ENCODE peak calls at places on chromosomes 5 and 9, in four cellular contexts. One of them, this sample, is unnamed.

GRCh38 chr5:59040007-59040803 is 457.3 kb downstream of the RAB3C start:
- DNase-seq in coronary artery: no peak
- DNase-seq in tibial artery: no peak
- DNase-seq in mucosa of descending colon: no peak
- DNase-seq in this sample: peak; percentile 88

GRCh38 chr5:54774281-54775171 is 210.9 kb downstream of the ESM1 start:
- DNase-seq in coronary artery: peak; percentile 89
- DNase-seq in tibial artery: peak; percentile 83
- DNase-seq in mucosa of descending colon: peak; percentile 44
- DNase-seq in this sample: peak; percentile 40

GRCh38 chr5:57586649-57587048 is 104.0 kb upstream of the ACTBL2 start:
- DNase-seq in tibial artery: no peak
- DNase-seq in coronary artery: no peak
- DNase-seq in mucosa of descending colon: no peak
- DNase-seq in this sample: no peak

GRCh38 chr5:63563008-63563917 is 399.0 kb downstream of the HTR1A start:
- DNase-seq in tibial artery: no peak
- DNase-seq in mucosa of descending colon: no peak
- DNase-seq in coronary artery: no peak
- DNase-seq in this sample: no peak

GRCh38 chr5:119285070-119285916 is 70.5 kb upstream of the TNFAIP8 start:
- DNase-seq in mucosa of descending colon: no peak
- DNase-seq in tibial artery: peak; percentile 25
- DNase-seq in coronary artery: no peak
- DNase-seq in this sample: no peak

GRCh38 chr5:11602298-11602697 is 301.9 kb downstream of the CTNND2 start:
- DNase-seq in tibial artery: no peak
- DNase-seq in coronary artery: no peak
- DNase-seq in mucosa of descending colon: no peak
- DNase-seq in this sample: no peak

GRCh38 chr9:6904366-6904765 is 146.6 kb downstream of the KDM4C start:
- DNase-seq in mucosa of descending colon: no peak
- DNase-seq in coronary artery: no peak
- DNase-seq in tibial artery: no peak
- DNase-seq in this sample: no peak

GRCh38 chr9:97758334-97758916 is 61.3 kb upstream of the XPA start:
- DNase-seq in tibial artery: no peak
- DNase-seq in mucosa of descending colon: no peak
- DNase-seq in coronary artery: no peak
- DNase-seq in this sample: no peak

GRCh38 chr5:72445969-72446368 is 61.2 kb downstream of the ZNF366 start:
- DNase-seq in mucosa of descending colon: no peak
- DNase-seq in coronary artery: no peak
- DNase-seq in tibial artery: no peak
- DNase-seq in this sample: no peak

GRCh38 chr9:125126019-125126746 is 17.1 kb downstream of the SCAI start:
- DNase-seq in coronary artery: peak; percentile 87
- DNase-seq in mucosa of descending colon: peak; percentile 72
- DNase-seq in tibial artery: peak; percentile 93
- DNase-seq in this sample: peak; percentile 99

GRCh38 chr5:1110930-1111726 is 735 bp downstream of the SLC12A7 start:
- DNase-seq in coronary artery: no peak
- DNase-seq in mucosa of descending colon: peak; percentile 71
- DNase-seq in tibial artery: no peak
- DNase-seq in this sample: no peak

GRCh38 chr5:150407097-150407720 is 5.5 kb downstream of the CD74 start:
- DNase-seq in coronary artery: no peak
- DNase-seq in mucosa of descending colon: no peak
- DNase-seq in tibial artery: no peak
- DNase-seq in this sample: no peak

GRCh38 chr5:150411245-150411979 is 1.3 kb downstream of the CD74 start:
- DNase-seq in mucosa of descending colon: peak; percentile 71
- DNase-seq in tibial artery: peak; percentile 59
- DNase-seq in coronary artery: no peak
- DNase-seq in this sample: peak; percentile 23

GRCh38 chr5:150410524-150411244 is 2.0 kb downstream of the CD74 start:
- DNase-seq in coronary artery: no peak
- DNase-seq in tibial artery: peak; percentile 74
- DNase-seq in mucosa of descending colon: peak; percentile 82
- DNase-seq in this sample: peak; percentile 82

GRCh38 chr5:150412319-150413175 is at the start of gene CD74:
- DNase-seq in coronary artery: peak; percentile 85
- DNase-seq in mucosa of descending colon: peak; percentile 92
- DNase-seq in tibial artery: peak; percentile 79
- DNase-seq in this sample: peak; percentile 31

GRCh38 chr5:150409638-150410523 is 2.8 kb downstream of the CD74 start:
- DNase-seq in tibial artery: peak; percentile 87
- DNase-seq in coronary artery: peak; percentile 89
- DNase-seq in mucosa of descending colon: peak; percentile 89
- DNase-seq in this sample: peak; percentile 87
- H3K4me3 ChIP-seq in tibial artery: peak overlapping the region; percentile 22
- H3K4me3 ChIP-seq in coronary artery: peak overlapping the region; percentile 68
- H3K4me3 ChIP-seq in mucosa of descending colon: no peak overlapping the region
- H3K4me3 ChIP-seq in this sample: no peak overlapping the region

DNA sequence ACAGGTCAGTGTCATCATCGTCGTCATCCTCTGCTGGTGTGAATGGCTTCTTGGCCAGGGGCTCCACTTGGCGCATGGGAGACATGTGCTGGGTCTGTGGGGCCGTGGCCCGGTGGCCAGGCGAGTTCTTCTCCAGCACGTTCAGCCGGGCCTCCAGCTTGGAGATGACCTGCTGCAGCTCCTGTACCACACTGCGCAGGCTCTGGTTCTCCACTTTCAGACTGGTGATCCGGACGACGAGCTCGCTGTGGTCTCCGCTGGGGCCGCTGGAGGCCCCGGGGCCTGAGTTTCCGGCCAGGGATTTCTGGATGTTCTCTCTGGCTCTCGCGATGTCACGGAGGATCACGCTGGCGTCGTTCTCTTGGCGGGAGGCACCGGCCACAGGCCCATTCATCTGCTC is 40.6 kb downstream of the ZNF484 start:
- DNase-seq in coronary artery: no peak
- DNase-seq in mucosa of descending colon: no peak
- DNase-seq in tibial artery: no peak
- DNase-seq in this sample: no peak
- TF ChIP-seq CTCF in coronary artery: no peak
- TF ChIP-seq CTCF in mucosa of descending colon: no peak
- TF ChIP-seq CTCF in tibial artery: no peak
- TF ChIP-seq CTCF in this sample: no peak

GRCh38 chr5:107092695-107093094 is 578.0 kb downstream of the EFNA5 start:
- DNase-seq in coronary artery: no peak
- DNase-seq in tibial artery: no peak
- DNase-seq in mucosa of descending colon: no peak
- DNase-seq in this sample: no peak

GRCh38 chr5:107085572-107085971 is 585.2 kb downstream of the EFNA5 start:
- DNase-seq in coronary artery: no peak
- DNase-seq in mucosa of descending colon: no peak
- DNase-seq in tibial artery: no peak
- DNase-seq in this sample: no peak

GRCh38 chr5:107088907-107089306 is 581.8 kb downstream of the EFNA5 start:
- DNase-seq in coronary artery: no peak
- DNase-seq in tibial artery: no peak
- DNase-seq in mucosa of descending colon: no peak
- DNase-seq in this sample: no peak

GRCh38 chr5:107090471-107090870 is 580.3 kb downstream of the EFNA5 start:
- DNase-seq in tibial artery: no peak
- DNase-seq in mucosa of descending colon: no peak
- DNase-seq in coronary artery: no peak
- DNase-seq in this sample: no peak
- H3K4me3 ChIP-seq in tibial artery: no peak overlapping the region
- H3K4me3 ChIP-seq in mucosa of descending colon: no peak overlapping the region
- H3K4me3 ChIP-seq in coronary artery: no peak overlapping the region
- H3K4me3 ChIP-seq in this sample: no peak overlapping the region

GRCh38 chr5:15683332-15683731 is 183.4 kb downstream of the FBXL7 start:
- DNase-seq in tibial artery: no peak
- DNase-seq in mucosa of descending colon: peak; percentile 34
- DNase-seq in coronary artery: no peak
- DNase-seq in this sample: peak; percentile 55
- TF ChIP-seq CTCF in tibial artery: no peak
- TF ChIP-seq CTCF in mucosa of descending colon: no peak
- TF ChIP-seq CTCF in coronary artery: no peak
- TF ChIP-seq CTCF in this sample: peak; percentile 74

DNA sequence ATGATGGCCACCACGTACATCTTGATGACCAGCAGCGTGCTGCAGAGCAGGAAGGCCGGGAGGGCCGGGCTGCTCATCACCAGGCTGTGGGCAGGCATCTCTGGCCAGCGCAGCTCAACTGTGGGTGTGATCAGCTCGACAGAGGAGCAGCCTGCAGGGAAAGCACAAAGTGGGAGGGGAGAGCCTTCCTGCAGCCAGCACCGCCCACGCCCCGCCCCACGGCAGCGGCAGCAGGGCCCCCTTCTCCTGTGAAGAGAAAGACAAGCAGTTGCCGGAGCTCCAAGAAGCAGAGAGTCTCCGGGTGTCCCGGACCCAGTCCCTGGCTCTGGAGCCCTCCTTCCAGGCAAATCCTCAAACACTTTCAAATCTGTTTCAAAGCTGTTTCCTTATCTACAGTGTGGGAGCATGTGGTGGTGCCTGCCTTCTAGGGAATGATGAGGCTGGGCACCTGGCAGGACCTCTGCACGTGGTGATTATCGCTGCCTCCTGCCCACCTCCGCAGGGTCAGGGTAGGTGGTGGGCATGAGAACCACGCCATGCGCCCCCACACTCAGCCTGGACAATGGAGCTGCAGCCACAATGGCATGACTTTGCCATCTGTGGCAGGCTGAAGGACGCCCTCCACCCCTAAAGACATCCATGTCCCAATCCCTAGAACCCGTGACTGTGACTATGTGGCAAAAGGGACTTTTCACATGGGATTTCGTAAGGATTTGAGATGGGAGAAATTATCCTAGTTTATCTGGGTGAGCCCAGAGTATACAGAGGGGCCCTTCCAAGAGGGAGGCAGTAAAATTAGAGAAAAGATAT is at the start of gene PTGES:
- DNase-seq in mucosa of descending colon: peak; percentile 70
- DNase-seq in coronary artery: no peak
- DNase-seq in tibial artery: peak; percentile 67
- DNase-seq in this sample: peak; percentile 76
- H3K4me3 ChIP-seq in mucosa of descending colon: no peak within 1 kb of the TSS
- H3K4me3 ChIP-seq in coronary artery: peak within 1 kb of the TSS; percentile 65
- H3K4me3 ChIP-seq in tibial artery: peak within 1 kb of the TSS; percentile 33
- H3K4me3 ChIP-seq in this sample: peak within 1 kb of the TSS; percentile 36

This sample was measured in cardiac fibroblast.